ENCODE peak calls at places on chromosome 1, in four cellular contexts. Q is MM.1S, W is HCT116, I is neural progenitor cell. F is an unnamed sample.

GRCh38 chr1:53083636-53084588 is 21.9 kb downstream of the PODN start:
- DNase-seq in I (no peak), W (no peak), Q (no peak), F (no peak)

GRCh38 chr1:184891440-184891839 is 82.9 kb downstream of the NIBAN1 start:
- DNase-seq in W (no peak), I (no peak), Q (no peak), F (no peak)

GRCh38 chr1:201506092-201506491 is 831 bp downstream of the CSRP1 start:
- DNase-seq in Q (no peak), W (no peak), I (no peak), F (peak; percentile 34)

GRCh38 chr1:2300851-2301606 is 72.9 kb downstream of the SKI start:
- DNase-seq in Q (peak; percentile 88), I (no peak), W (no peak), F (peak; percentile 84)

GRCh38 chr1:248306103-248306502 is 2.9 kb upstream of the OR2T12 start:
- DNase-seq in W (no peak), Q (no peak), I (no peak), F (no peak)

GRCh38 chr1:2480236-2480985 is 4.3 kb downstream of the PLCH2 start:
- DNase-seq in Q (peak; percentile 74), I (no peak), W (no peak), F (no peak)

GRCh38 chr1:246064891-246065290 is 442.2 kb downstream of the SMYD3 start:
- DNase-seq in I (no peak), W (no peak), Q (no peak), F (no peak)

GRCh38 chr1:53642215-53642555 is 96.8 kb downstream of the GLIS1 start:
- DNase-seq in I (no peak), W (no peak), Q (no peak), F (no peak)

GRCh38 chr1:193111641-193112090 is 6.5 kb upstream of the GLRX2 start:
- DNase-seq in W (peak; percentile 46), Q (peak; percentile 21), I (peak; percentile 16), F (peak; percentile 92)

GRCh38 chr1:67597336-67597735 is 87.7 kb upstream of the GADD45A start:
- DNase-seq in Q (no peak), I (no peak), W (no peak), F (no peak)

GRCh38 chr1:92822907-92823306 is 8.9 kb upstream of the RPL5 start:
- DNase-seq in Q (no peak), I (peak; percentile 7), W (no peak), F (peak; percentile 39)

GRCh38 chr1:35247256-35247655 is 21.3 kb upstream of the ZMYM4 start:
- DNase-seq in Q (no peak), I (no peak), W (no peak), F (no peak)

GRCh38 chr1:80468356-80468755 is 1332.4 kb upstream of the ADGRL2 start:
- DNase-seq in W (no peak), Q (no peak), I (no peak), F (peak; percentile 0)

GRCh38 chr1:98981917-98982513 is 22.6 kb downstream of the PLPPR5 start:
- DNase-seq in W (no peak), Q (no peak), I (no peak), F (peak; percentile 63)

GRCh38 chr1:51073456-51073855 is 28.6 kb upstream of the C1orf185 start:
- DNase-seq in Q (no peak), W (no peak), I (no peak), F (no peak)

GRCh38 chr1:170494369-170494768 is 37.6 kb upstream of the GORAB start:
- DNase-seq in Q (no peak), I (no peak), W (no peak), F (no peak)

GRCh38 chr1:212696721-212697331 is 2.8 kb downstream of the BATF3 start:
- DNase-seq in W (no peak), I (no peak), Q (no peak), F (no peak)

GRCh38 chr1:173410794-173411236 is 66.3 kb upstream of the PRDX6 start:
- DNase-seq in I (no peak), W (no peak), Q (peak; percentile 72), F (no peak)

GRCh38 chr1:59279651-59280050 is 17.2 kb upstream of the FGGY start:
- DNase-seq in Q (no peak), W (no peak), I (no peak), F (no peak)

GRCh38 chr1:183595537-183595936 is 5.3 kb upstream of the NCF2 start:
- DNase-seq in Q (no peak), I (no peak), W (no peak), F (no peak)

GRCh38 chr1:47950481-47950880 is 46.7 kb downstream of the TRABD2B start:
- DNase-seq in Q (no peak), I (no peak), W (no peak), F (no peak)

GRCh38 chr1:160646711-160647328 is at the start of gene SLAMF1:
- DNase-seq in Q (no peak), W (no peak), I (no peak), F (no peak)

GRCh38 chr1:101311146-101311892 is 74.5 kb downstream of the S1PR1 start:
- DNase-seq in I (no peak), Q (no peak), W (no peak), F (no peak)

GRCh38 chr1:23035823-23036452 is 16.7 kb downstream of the KDM1A start:
- DNase-seq in I (peak; percentile 69), Q (no peak), W (no peak), F (no peak)

GRCh38 chr1:10613340-10613739 is 138.6 kb downstream of the PEX14 start:
- DNase-seq in I (no peak), Q (no peak), W (no peak), F (no peak)

GRCh38 chr1:53316058-53316741 is 11.7 kb downstream of the LRP8 start:
- DNase-seq in Q (no peak), W (no peak), I (peak; percentile 47), F (no peak)

GRCh38 chr1:11845641-11846335 is 1.8 kb downstream of the NPPA start:
- DNase-seq in I (peak; percentile 77), W (no peak), Q (peak; percentile 15), F (peak; percentile 34)

GRCh38 chr1:174637487-174637886 is 189.7 kb downstream of the GPR52 start:
- DNase-seq in I (no peak), W (no peak), Q (no peak), F (no peak)

GRCh38 chr1:118151312-118151937 is 33.6 kb downstream of the SPAG17 start:
- DNase-seq in Q (peak; percentile 29), I (peak; percentile 68), W (peak; percentile 39), F (peak; percentile 70)

GRCh38 chr1:8423702-8424538 is 106.0 kb downstream of the SLC45A1 start:
- DNase-seq in Q (no peak), W (peak; percentile 36), I (peak; percentile 90), F (peak; percentile 78)

GRCh38 chr1:151710187-151710586 is 6.4 kb downstream of the CELF3 start:
- DNase-seq in W (no peak), I (peak; percentile 89), Q (no peak), F (peak; percentile 75)

GRCh38 chr1:11682287-11682771 is 1.4 kb upstream of the MAD2L2 start:
- DNase-seq in Q (no peak), I (no peak), W (no peak), F (peak; percentile 32)

GRCh38 chr1:227437495-227438008 is 119.3 kb upstream of the CDC42BPA start:
- DNase-seq in I (peak; percentile 40), Q (peak; percentile 63), W (peak; percentile 55), F (peak; percentile 73)

GRCh38 chr1:183011859-183012258 is 11.4 kb upstream of the LAMC1 start:
- DNase-seq in Q (no peak), I (no peak), W (no peak), F (no peak)

GRCh38 chr1:198655464-198656121 is 16.8 kb downstream of the PTPRC start:
- DNase-seq in W (no peak), Q (no peak), I (no peak), F (peak; percentile 51)

GRCh38 chr1:193763313-193763712 is 576.9 kb upstream of the B3GALT2 start:
- DNase-seq in W (no peak), Q (no peak), I (no peak), F (peak; percentile 11)

GRCh38 chr1:21321963-21322680 is 31.9 kb upstream of the ECE1 start:
- DNase-seq in W (no peak), I (no peak), Q (no peak), F (no peak)

GRCh38 chr1:21325231-21325718 is 35.0 kb upstream of the ECE1 start:
- DNase-seq in Q (no peak), I (no peak), W (no peak), F (peak; percentile 47)

GRCh38 chr1:21322681-21323016 is 32.4 kb upstream of the ECE1 start:
- DNase-seq in W (no peak), I (no peak), Q (no peak), F (peak; percentile 50)

GRCh38 chr1:21324368-21325137 is 34.3 kb upstream of the ECE1 start:
- DNase-seq in I (no peak), W (peak; percentile 94), Q (no peak), F (peak; percentile 95)

DNA sequence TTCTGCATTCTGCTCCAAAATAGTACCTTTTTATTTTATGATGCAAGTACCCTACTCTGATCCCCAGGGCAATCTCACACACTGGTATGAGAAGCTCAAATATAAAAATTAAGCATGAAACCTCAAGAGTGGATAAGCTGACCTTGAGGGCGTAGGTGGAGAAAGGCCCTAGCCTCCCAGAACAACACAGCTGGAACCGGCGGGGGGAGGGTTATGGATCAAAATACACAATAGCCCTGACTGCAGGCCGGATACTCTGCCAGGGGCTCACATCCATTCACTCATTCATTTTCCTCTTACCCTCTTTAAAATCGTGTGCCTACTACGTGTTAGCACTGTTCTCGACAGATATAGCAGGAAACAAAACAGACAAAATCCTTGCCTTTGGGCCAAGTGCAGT is 32.8 kb upstream of the ECE1 start:
- DNase-seq in W (no peak), I (no peak), Q (no peak), F (peak; percentile 41)
- H3K27ac ChIP-seq in W (peak overlapping the region; percentile 84), I (no peak overlapping the region), Q (no peak overlapping the region), F (peak overlapping the region; percentile 91)

DNA sequence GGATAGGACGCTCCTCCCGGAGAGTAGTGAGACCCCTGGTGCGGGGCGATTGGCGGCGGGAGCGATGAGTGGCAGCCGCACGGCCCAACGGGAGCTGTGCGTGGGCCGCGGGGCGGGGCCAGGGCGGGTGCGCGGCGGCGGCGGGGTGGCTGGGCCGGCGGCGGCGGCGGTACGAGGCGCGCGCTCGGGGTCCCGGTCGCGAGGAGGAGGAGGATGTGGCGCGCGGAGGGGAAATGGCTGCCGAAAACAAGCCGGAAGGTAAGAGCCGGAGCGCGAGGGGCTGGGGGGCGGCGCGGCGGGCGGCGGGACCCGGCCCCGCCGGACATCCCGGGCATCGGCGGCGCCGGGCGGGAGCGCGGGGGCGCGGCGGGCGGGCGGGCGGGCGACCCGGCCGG is at the start of gene CAMTA1:
- DNase-seq in W (no peak), Q (no peak), I (no peak), F (no peak)
- H3K79me2 ChIP-seq in W (peaks cover 45% of the 10 kb centered on the region), Q (peaks cover 45% of the 10 kb centered on the region), I (peaks cover 60% of the 10 kb centered on the region), F (peaks cover 45% of the 10 kb centered on the region)

GRCh38 chr1:229596961-229597699 is 28.8 kb downstream of the TAF5L start:
- DNase-seq in Q (no peak), W (no peak), I (no peak), F (peak; percentile 88)
- TF ChIP-seq EZH2phosphoT487 in Q (no peak), W (no peak), I (no peak), F (no peak)

DNA sequence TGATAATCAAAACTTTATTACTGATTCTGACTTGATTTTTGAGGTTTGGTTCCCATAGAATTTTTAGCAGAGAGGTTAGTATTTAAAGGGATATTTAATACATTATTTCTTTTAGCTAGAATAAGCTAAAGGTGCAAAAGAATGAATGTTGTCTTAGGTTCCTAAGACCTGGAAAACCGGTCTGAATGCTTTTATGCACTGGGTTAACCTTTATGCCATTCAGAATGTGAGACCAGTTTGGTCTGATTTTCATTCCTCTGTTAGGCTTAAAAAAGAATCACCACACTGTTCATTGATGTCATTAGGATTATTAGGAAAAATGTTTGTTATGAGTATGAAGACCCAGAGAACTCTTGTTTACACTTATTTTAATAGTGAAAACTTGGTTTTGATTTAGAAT is 30.1 kb downstream of the RAP1A start:
- DNase-seq in I (no peak), Q (no peak), W (no peak), F (no peak)
- H3K27ac ChIP-seq in I (no peak overlapping the region), Q (no peak overlapping the region), W (no peak overlapping the region), F (no peak overlapping the region)